ENCODE peak calls at places on chromosome 12, in four cellular contexts. T is upper lobe of left lung, U is choroid plexus epithelial cell, A is GM13977. M is an unnamed sample.

GRCh38 chr12:96578526-96579125 is 89.2 kb downstream of the CFAP54 start:
- DNase-seq in A (peak), U (peak), T (no peak), M (no peak)

GRCh38 chr12:96120359-96121100 is 73.6 kb upstream of the ELK3 start:
- DNase-seq in A (peak), U (peak), T (no peak), M (peak)

GRCh38 chr12:100208834-100209233 is 8.2 kb downstream of the ACTR6 start:
- DNase-seq in T (no peak), U (no peak), A (no peak), M (no peak)

GRCh38 chr12:2374092-2374740 is 321.4 kb downstream of the CACNA1C start:
- DNase-seq in U (no peak), A (no peak), T (no peak), M (no peak)

GRCh38 chr12:102638777-102639176 is 158.4 kb upstream of the IGF1 start:
- DNase-seq in A (no peak), T (no peak), U (peak), M (no peak)

GRCh38 chr12:128056299-128056885 is 210.6 kb upstream of the TMEM132C start:
- DNase-seq in A (no peak), U (no peak), T (no peak), M (no peak)

GRCh38 chr12:1773937-1774655 is 46.3 kb upstream of the LRTM2 start:
- DNase-seq in U (no peak), A (no peak), T (no peak), M (no peak)

GRCh38 chr12:132190012-132190755 is 45.9 kb downstream of the NOC4L start:
- DNase-seq in T (peak), A (peak), U (no peak), M (no peak)

GRCh38 chr12:56256326-56256960 is 1.7 kb downstream of the ANKRD52 start:
- DNase-seq in T (no peak), A (no peak), U (peak), M (no peak)

GRCh38 chr12:78964521-78964920 is 99.9 kb downstream of the SYT1 start:
- DNase-seq in T (no peak), U (peak), A (no peak), M (no peak)

GRCh38 chr12:113173081-113173698 is 12.1 kb downstream of the DDX54 start:
- DNase-seq in U (no peak), A (peak), T (no peak), M (no peak)

GRCh38 chr12:52437508-52437907 is 3.3 kb upstream of the KRT75 start:
- DNase-seq in A (no peak), T (peak), U (no peak), M (no peak)

GRCh38 chr12:12081836-12082497 is 11.2 kb downstream of the BCL2L14 start:
- DNase-seq in T (no peak), A (peak), U (peak), M (no peak)

GRCh38 chr12:73220951-73221350 is 948.8 kb downstream of the TRHDE start:
- DNase-seq in U (no peak), A (no peak), T (no peak), M (no peak)

GRCh38 chr12:131368073-131369071 is 342.5 kb upstream of the SFSWAP start:
- DNase-seq in T (peak), U (no peak), A (no peak), M (peak)

GRCh38 chr12:62971769-62972525 is 37.0 kb upstream of the PPM1H start:
- DNase-seq in A (no peak), T (no peak), U (no peak), M (no peak)

GRCh38 chr12:18689781-18690180 is 48.0 kb downstream of the PLCZ1 start:
- DNase-seq in T (no peak), U (no peak), A (no peak), M (no peak)

GRCh38 chr12:4648499-4649357 is at the start of the genes AKAP3 and NDUFA9:
- DNase-seq in T (peak), U (peak), A (peak), M (peak)

GRCh38 chr12:58576965-58577364 is 343.3 kb downstream of the LRIG3 start:
- DNase-seq in U (no peak), T (no peak), A (no peak), M (no peak)

GRCh38 chr12:101256271-101256670 is 23.6 kb upstream of the UTP20 start:
- DNase-seq in U (no peak), T (no peak), A (no peak), M (no peak)

GRCh38 chr12:52359511-52360103 is 7.7 kb downstream of the KRT85 start:
- DNase-seq in U (no peak), T (no peak), A (no peak), M (no peak)

GRCh38 chr12:2686280-2686646 is 108.5 kb upstream of the FKBP4 start:
- DNase-seq in A (no peak), T (peak), U (no peak), M (no peak)

GRCh38 chr12:52212701-52213540 is 20.1 kb upstream of the KRT7 start:
- DNase-seq in T (no peak), A (no peak), U (no peak), M (no peak)

GRCh38 chr12:70756118-70756517 is 118.9 kb upstream of the PTPRB start:
- DNase-seq in T (no peak), A (no peak), U (peak), M (no peak)

GRCh38 chr12:10968765-10969456 is 17.8 kb downstream of the TAS2R50 start:
- DNase-seq in T (peak), U (peak), A (no peak), M (no peak)

GRCh38 chr12:120346031-120346430 is 18.5 kb upstream of the PLA2G1B start:
- DNase-seq in T (no peak), U (no peak), A (no peak), M (no peak)

GRCh38 chr12:1741154-1741949 is 50.5 kb downstream of the ADIPOR2 start:
- DNase-seq in A (no peak), U (no peak), T (no peak), M (no peak)

GRCh38 chr12:31018106-31018890 is 55.4 kb upstream of the DDX11 start:
- DNase-seq in T (no peak), A (no peak), U (no peak), M (no peak)

GRCh38 chr12:5388581-5389535 is 43.0 kb upstream of the NTF3 start:
- DNase-seq in T (no peak), A (no peak), U (no peak), M (no peak)

GRCh38 chr12:104605685-104606084 is 148.9 kb downstream of the CHST11 start:
- DNase-seq in T (no peak), U (peak), A (no peak), M (no peak)

GRCh38 chr12:88242161-88242925 is 100.2 kb downstream of the TMTC3 start:
- DNase-seq in A (peak), T (no peak), U (peak), M (no peak)

GRCh38 chr12:71846322-71846940 is 6.9 kb downstream of the TBC1D15 start:
- DNase-seq in A (no peak), T (no peak), U (peak), M (no peak)

GRCh38 chr12:38586652-38587219 is 270.2 kb downstream of the ALG10B start:
- DNase-seq in T (no peak), U (peak), A (no peak), M (no peak)

GRCh38 chr12:77120695-77121094 is 55.3 kb upstream of the E2F7 start:
- DNase-seq in U (peak), A (no peak), T (no peak), M (no peak)

GRCh38 chr12:90237841-90238240 is 529.2 kb upstream of the ATP2B1 start:
- DNase-seq in A (no peak), U (no peak), T (no peak), M (no peak)

GRCh38 chr12:55712154-55712553 is 3.7 kb upstream of the BLOC1S1 start:
- DNase-seq in A (no peak), U (no peak), T (no peak), M (no peak)

GRCh38 chr12:29616664-29617409 is 119.4 kb upstream of the OVCH1 start:
- DNase-seq in A (no peak), T (no peak), U (peak), M (no peak)

GRCh38 chr12:65725376-65725775 is 98.9 kb upstream of the HMGA2 start:
- DNase-seq in T (no peak), A (no peak), U (peak), M (no peak)

GRCh38 chr12:42323856-42324255 is 2.0 kb downstream of the ZCRB1 start:
- DNase-seq in A (no peak), T (no peak), U (no peak), M (no peak)

GRCh38 chr12:93918262-93918661 is 230.1 kb upstream of the PLXNC1 start:
- DNase-seq in T (no peak), U (peak), A (no peak), M (no peak)
- TF ChIP-seq CTCF in T (no peak), U (no peak), A (no peak), M (no peak)

GRCh38 chr12:7144414-7145120 is 14.4 kb downstream of the CLSTN3 start:
- DNase-seq in T (no peak), A (peak), U (peak), M (no peak)
- TF ChIP-seq CTCF in T (peak), A (peak), U (peak), M (peak)

GRCh38 chr12:24938341-24938740 is 10.6 kb downstream of the BCAT1 start:
- DNase-seq in A (no peak), T (no peak), U (no peak), M (no peak)
- TF ChIP-seq CTCF in A (no peak), T (no peak), U (no peak), M (no peak)

GRCh38 chr12:54012631-54013398 is 4.0 kb downstream of the HOXC8 start:
- DNase-seq in U (no peak), T (no peak), A (no peak), M (no peak)
- TF ChIP-seq CTCF in U (no peak), T (no peak), A (no peak), M (no peak)

DNA sequence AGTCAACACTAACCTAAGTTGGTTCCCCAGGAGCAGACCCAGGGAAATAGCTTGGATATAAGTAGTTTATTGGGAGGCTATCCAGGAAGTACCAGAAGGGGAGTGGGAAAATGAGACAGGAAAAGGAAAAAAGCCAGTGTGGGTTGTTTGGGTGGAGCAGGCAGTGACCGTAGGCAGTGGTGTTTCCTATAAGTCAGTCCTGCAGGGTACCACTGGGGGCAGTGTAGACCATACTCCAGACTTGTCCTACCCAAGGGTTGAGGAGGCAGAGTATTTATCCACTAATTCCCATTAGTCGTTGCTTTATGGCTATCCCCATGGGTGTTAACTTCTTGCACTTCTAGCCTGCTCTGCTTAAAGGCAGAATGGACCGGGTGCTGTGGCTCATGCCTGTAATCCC is 6.4 kb upstream of the CCDC60 start:
- DNase-seq in T (no peak), A (no peak), U (no peak), M (no peak)
- TF ChIP-seq CTCF in T (peak), A (peak), U (no peak), M (no peak)

GRCh38 chr12:107581616-107582015 is 104.0 kb upstream of the PWP1 start:
- DNase-seq in U (no peak), A (no peak), T (no peak), M (no peak)
- TF ChIP-seq CTCF in U (no peak), A (no peak), T (no peak), M (no peak)

DNA sequence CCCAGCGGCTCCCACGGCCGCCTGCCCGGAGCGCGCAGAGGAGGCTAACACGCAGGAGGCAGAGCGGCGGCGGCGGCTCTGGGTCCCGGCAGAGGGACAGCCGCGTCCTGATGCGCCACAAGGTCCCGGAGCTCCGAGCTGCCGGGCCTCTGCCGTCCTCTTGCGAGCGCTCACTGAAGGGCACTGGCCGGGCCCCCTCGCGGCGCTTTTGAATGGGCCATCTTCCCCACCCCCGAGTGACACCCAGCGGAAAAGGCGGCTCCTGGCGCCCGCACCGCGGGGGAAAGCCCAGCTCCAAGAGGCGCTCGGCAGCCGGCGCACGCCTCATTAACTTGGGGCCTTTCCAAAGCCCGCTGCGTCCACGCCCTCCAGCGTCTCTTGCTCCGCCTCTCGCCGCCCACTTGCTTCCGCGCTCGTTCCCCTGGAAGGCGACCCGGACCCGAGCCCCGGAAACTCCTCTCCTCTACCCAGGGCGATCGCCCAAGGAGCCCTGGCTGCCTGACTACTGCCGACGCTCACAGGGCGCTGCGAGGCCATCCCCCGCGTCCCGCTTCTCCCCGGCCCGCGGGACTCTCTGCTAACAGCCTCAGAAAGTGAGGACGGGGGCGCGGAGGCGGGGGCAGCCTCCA is at the start of gene PHLDA1:
- DNase-seq in U (peak), A (peak), T (peak), M (peak)
- TF ChIP-seq CTCF in U (peak), A (peak), T (peak), M (peak)

GRCh38 chr12:121466800-121467637 is 67.1 kb downstream of the RNF34 start:
- DNase-seq in T (peak), U (peak), A (peak), M (peak)

GRCh38 chr12:121464331-121464730 is 64.4 kb downstream of the RNF34 start:
- DNase-seq in U (no peak), A (no peak), T (peak), M (no peak)

GRCh38 chr12:121467638-121468403 is 67.9 kb downstream of the RNF34 start:
- DNase-seq in A (peak), T (no peak), U (peak), M (no peak)

GRCh38 chr12:121468451-121468850 is 68.5 kb downstream of the RNF34 start:
- DNase-seq in A (no peak), U (no peak), T (no peak), M (no peak)

GRCh38 chr12:121465921-121466799 is 66.2 kb downstream of the RNF34 start:
- DNase-seq in A (no peak), U (peak), T (peak), M (peak)
- TF ChIP-seq CTCF in A (peak), U (no peak), T (no peak), M (no peak)

M was measured in natural killer cell.